ENCODE peak calls at places on chromosomes 3 and 15, in five cellular contexts. H is IMR-90, I is neural progenitor cell, P is GM23248, U is OCI-LY7. Y is an unnamed sample.

GRCh38 chr3:177811835-177812234 is 614.6 kb upstream of the TBL1XR1 start:
- DNase-seq in H (no peak), I (no peak), P (no peak), U (no peak), Y (no peak)

GRCh38 chr3:64053581-64053980 is 30.3 kb upstream of the PSMD6 start:
- DNase-seq in H (no peak), I (no peak), P (no peak), U (no peak), Y (no peak)

GRCh38 chr3:151770941-151771340 is 37.2 kb downstream of the AADACL2 start:
- DNase-seq in H (no peak), I (no peak), P (peak), U (no peak), Y (no peak)

GRCh38 chr3:140816372-140816771 is 125.3 kb upstream of the SLC25A36 start:
- DNase-seq in H (no peak), I (no peak), P (no peak), U (peak), Y (peak)

GRCh38 chr3:105284876-105285275 is 81.8 kb upstream of the ALCAM start:
- DNase-seq in H (peak), I (no peak), P (peak), U (no peak), Y (no peak)

GRCh38 chr3:184229424-184230080 is at the start of gene VWA5B2:
- DNase-seq in H (peak), I (peak), P (peak), U (peak), Y (peak)

GRCh38 chr15:96893159-96893906 is 562.8 kb downstream of the NR2F2 start:
- DNase-seq in H (no peak), I (peak), P (peak), U (no peak), Y (peak)

GRCh38 chr3:45793482-45794176 is 2.7 kb downstream of the SLC6A20 start:
- DNase-seq in H (no peak), I (peak), P (no peak), U (no peak), Y (no peak)

GRCh38 chr3:88321696-88322095 is 171.9 kb downstream of the C3orf38 start:
- DNase-seq in H (no peak), I (no peak), P (no peak), U (no peak), Y (no peak)

GRCh38 chr15:66433726-66434125 is 47.0 kb downstream of the MAP2K1 start:
- DNase-seq in H (peak), I (no peak), P (peak), U (no peak), Y (no peak)

GRCh38 chr3:66267031-66267430 is 46.2 kb downstream of the SLC25A26 start:
- DNase-seq in H (no peak), I (no peak), P (no peak), U (peak), Y (no peak)

GRCh38 chr3:25281041-25281842 is 146.8 kb upstream of the RARB start:
- DNase-seq in H (no peak), I (peak), P (no peak), U (no peak), Y (no peak)

GRCh38 chr3:52385157-52385556 is 59.7 kb downstream of the SEMA3G start:
- DNase-seq in H (peak), I (peak), P (peak), U (peak), Y (peak)
- H2AFZ ChIP-seq in H (peak), I (peak), P (no peak), U (no peak), Y (peak)

DNA sequence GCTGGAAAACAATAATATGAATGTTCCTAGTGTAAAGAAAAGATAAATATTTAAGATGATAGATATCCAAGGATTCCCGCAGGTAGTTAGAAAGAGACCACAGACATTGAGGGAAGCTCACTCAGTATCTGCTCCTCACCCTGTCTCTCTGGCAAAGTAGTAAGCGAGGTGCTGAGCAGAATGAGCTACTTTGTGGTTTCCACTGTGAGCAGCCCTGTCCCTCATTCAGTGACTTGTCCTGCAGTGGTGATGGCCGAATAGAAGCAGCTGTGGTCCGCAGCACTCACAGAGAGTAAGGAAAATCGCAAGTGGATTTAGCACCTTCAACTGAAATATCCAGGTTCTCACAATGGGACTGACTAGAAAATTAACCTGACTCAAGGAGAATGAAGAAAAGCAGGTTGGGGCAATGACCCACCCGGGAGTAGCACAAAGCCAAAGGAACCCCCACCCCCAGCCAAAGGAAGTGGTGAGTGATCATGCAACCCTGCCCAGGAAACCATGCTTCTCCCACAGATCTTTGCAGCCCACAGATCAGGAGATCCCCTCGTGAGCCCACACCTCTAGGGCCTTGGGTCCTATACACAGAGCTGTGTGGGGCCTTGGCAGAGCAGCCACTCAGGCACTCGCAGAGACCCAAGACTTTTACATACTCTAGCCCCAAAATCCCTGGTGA is 21.8 kb upstream of the SLC25A38 start:
- DNase-seq in H (no peak), I (no peak), P (no peak), U (no peak), Y (no peak)
- H2AFZ ChIP-seq in H (no peak), I (no peak), P (no peak), U (no peak), Y (no peak)

GRCh38 chr3:60047426-60048200 is 997.8 kb upstream of the CFAP20DC start:
- DNase-seq in H (no peak), I (no peak), P (no peak), U (no peak), Y (peak)
- H2AFZ ChIP-seq in H (no peak), I (no peak), P (no peak), U (no peak), Y (no peak)

DNA sequence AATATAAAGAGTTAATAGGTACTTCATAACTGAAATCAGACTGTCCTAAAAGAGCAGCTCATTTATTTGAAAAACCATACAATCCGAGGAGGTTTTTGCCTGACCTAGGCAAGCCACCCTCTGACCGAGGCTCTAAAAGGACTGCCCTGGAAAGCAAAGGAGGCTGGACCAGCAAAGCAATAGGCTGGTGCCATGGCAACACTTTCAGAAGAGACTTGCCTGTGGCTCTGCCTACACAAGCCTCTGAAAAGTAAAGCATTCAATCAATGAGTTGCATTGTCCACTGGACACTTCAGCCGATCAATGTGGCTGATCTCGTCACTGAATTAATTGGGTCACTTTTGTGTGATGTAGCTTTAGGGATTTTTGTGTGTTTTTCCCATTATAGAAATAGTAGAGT is 99.1 kb upstream of the SEMA6D start:
- DNase-seq in H (no peak), I (peak), P (no peak), U (no peak), Y (no peak)
- H2AFZ ChIP-seq in H (no peak), I (no peak), P (no peak), U (no peak), Y (no peak)

GRCh38 chr3:134388292-134388691 is 14.0 kb upstream of the AMOTL2 start:
- DNase-seq in H (no peak), I (no peak), P (no peak), U (no peak), Y (no peak)

GRCh38 chr3:134392336-134392983 is 18.2 kb upstream of the AMOTL2 start:
- DNase-seq in H (peak), I (no peak), P (no peak), U (no peak), Y (no peak)

GRCh38 chr3:134389865-134390264 is 15.6 kb upstream of the AMOTL2 start:
- DNase-seq in H (no peak), I (no peak), P (no peak), U (no peak), Y (no peak)

GRCh38 chr3:134387293-134387692 is 13.0 kb upstream of the AMOTL2 start:
- DNase-seq in H (no peak), I (no peak), P (no peak), U (no peak), Y (no peak)

DNA sequence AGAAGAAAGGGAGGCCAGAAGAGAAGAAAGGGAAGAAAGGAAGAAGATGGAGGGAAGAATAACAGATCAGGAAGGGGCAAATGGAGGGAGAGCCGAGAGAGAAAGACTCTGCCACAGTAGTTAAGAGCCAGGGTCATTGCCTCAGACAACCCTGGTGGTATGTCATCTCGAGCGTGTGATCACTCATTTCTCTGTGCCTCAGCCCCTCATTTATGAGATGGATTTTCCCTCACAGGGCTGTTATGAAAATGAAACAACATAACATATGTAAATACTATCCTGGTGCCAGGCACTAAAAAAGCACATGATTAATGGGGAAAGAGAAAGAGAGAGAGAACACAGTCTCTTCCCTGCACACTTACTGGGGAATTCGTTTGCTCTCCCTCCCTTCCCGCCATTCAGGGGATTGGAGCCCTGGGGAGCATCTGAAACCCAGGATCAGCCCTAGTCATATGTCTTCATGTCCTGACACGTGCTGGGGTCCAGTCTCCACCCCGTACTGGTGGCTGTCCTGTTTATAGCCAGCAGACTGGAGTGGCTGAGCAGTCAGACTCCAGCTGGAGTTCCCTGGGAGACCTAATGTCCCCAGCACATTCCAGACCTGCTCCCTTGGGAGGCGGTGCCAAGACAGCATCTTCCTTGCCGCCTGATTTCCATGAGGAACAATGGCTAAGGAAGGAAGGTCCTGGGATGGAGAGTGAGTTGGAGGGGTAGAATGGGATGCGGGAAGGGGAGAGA is 14.7 kb upstream of the AMOTL2 start:
- DNase-seq in H (no peak), I (no peak), P (no peak), U (no peak), Y (no peak)
- H2AFZ ChIP-seq in H (peak), I (no peak), P (no peak), U (no peak), Y (no peak)

DNA sequence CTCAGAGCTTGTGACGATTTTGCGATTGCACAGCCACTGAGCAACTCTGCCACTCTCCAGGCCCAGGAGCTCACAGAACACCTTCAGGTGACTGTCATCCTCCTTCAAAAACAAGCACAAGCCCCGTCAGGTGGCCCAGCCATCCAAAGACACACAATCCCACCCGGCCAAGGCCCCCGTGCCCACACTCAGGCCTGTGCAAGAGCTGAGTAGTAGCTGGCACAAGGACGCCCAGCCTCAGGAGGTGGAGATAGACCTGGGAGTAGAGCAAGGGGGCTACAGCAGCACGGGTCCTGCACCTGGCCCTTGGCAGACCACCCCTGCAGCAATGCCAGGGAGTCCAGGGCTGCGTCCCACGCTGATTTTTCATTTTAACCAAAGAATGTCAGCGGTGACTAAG is 34.6 kb downstream of the MYO5C start:
- DNase-seq in H (no peak), I (no peak), P (no peak), U (no peak), Y (no peak)
- H2AFZ ChIP-seq in H (peak), I (no peak), P (no peak), U (no peak), Y (peak)

Y was measured in MM.1S.